ENCODE peak calls at places on chromosomes 16 and 17, in seven cellular contexts. I is anterior cingulate cortex; V is NCI-H2081; K is adrenal gland; D is AG10803; W is activated T-cell treated with anti-CD3 and anti-CD28 coated beads, Interleukin-2, amount 50 U/mL, for 4 hours; O is esophagus squamous epithelium. R is an unnamed sample.

GRCh38 chr16:87829123-87829980 is 40.0 kb downstream of the SLC7A5 start:
- DNase-seq in W (peak), D (no peak), K (no peak), O (no peak), I (no peak), V (no peak), R (no peak)

GRCh38 chr17:48612854-48613691 is 2.0 kb downstream of the HOXB8 start:
- DNase-seq in D (no peak), K (peak), O (no peak), I (no peak), V (no peak), W (no peak), R (no peak)

GRCh38 chr16:67256701-67257230 is 8.0 kb downstream of the SLC9A5 start:
- DNase-seq in I (no peak), D (no peak), K (no peak), W (no peak), O (no peak), V (no peak), R (no peak)

GRCh38 chr17:45290269-45290765 is 26.5 kb downstream of the MAP3K14 start:
- DNase-seq in I (no peak), W (no peak), K (peak), O (no peak), V (no peak), D (no peak), R (no peak)

GRCh38 chr16:57791903-57792461 is 10.3 kb downstream of the KIFC3 start:
- DNase-seq in K (no peak), W (no peak), I (no peak), D (no peak), V (no peak), O (no peak), R (no peak)

GRCh38 chr17:72267601-72268000 is 146.8 kb downstream of the SOX9 start:
- DNase-seq in O (no peak), D (no peak), W (no peak), V (peak), I (no peak), K (no peak), R (no peak)

GRCh38 chr16:48365030-48365600 is 20.1 kb downstream of the SIAH1 start:
- DNase-seq in D (no peak), K (peak), V (no peak), I (no peak), W (no peak), O (no peak), R (no peak)

GRCh38 chr17:63116228-63116627 is 150.2 kb downstream of the TANC2 start:
- DNase-seq in D (no peak), W (no peak), O (no peak), I (no peak), V (no peak), K (no peak), R (no peak)

GRCh38 chr17:72702136-72702735 is 390.3 kb downstream of the SLC39A11 start:
- DNase-seq in I (no peak), D (peak), V (no peak), W (no peak), O (no peak), K (no peak), R (peak)

GRCh38 chr16:4056161-4057105 is 59.8 kb downstream of the ADCY9 start:
- DNase-seq in D (no peak), K (no peak), O (no peak), I (no peak), W (no peak), V (no peak), R (no peak)

GRCh38 chr16:68083239-68083781 is 1.9 kb upstream of the NFATC3 start:
- DNase-seq in O (no peak), I (no peak), K (no peak), V (no peak), D (no peak), W (no peak), R (no peak)

GRCh38 chr17:4998027-4998665 is 396 bp downstream of the KIF1C start:
- DNase-seq in D (peak), I (peak), V (no peak), W (no peak), O (no peak), K (peak), R (peak)

GRCh38 chr17:74099441-74100340 is 103.8 kb upstream of the RPL38 start:
- DNase-seq in I (no peak), O (no peak), K (no peak), D (no peak), V (no peak), W (no peak), R (no peak)

GRCh38 chr17:19723967-19724366 is 7.6 kb upstream of the SLC47A2 start:
- DNase-seq in D (no peak), O (no peak), I (no peak), W (no peak), V (no peak), K (no peak), R (no peak)

GRCh38 chr17:77516902-77517301 is 376.1 kb downstream of the SEC14L1 start:
- DNase-seq in V (no peak), I (no peak), W (no peak), K (no peak), D (peak), O (no peak), R (peak)

GRCh38 chr17:49456172-49456965 is 38.7 kb upstream of the NGFR start:
- DNase-seq in I (no peak), W (no peak), V (no peak), D (peak), O (no peak), K (peak), R (peak)

GRCh38 chr17:74199306-74200092 is 4.0 kb upstream of the RPL38 start:
- DNase-seq in D (no peak), I (peak), O (no peak), K (peak), W (peak), V (peak), R (no peak)

GRCh38 chr17:46770818-46771600 is 47.5 kb downstream of the WNT3 start:
- DNase-seq in D (peak), O (no peak), V (no peak), K (no peak), W (no peak), I (no peak), R (no peak)

GRCh38 chr16:58494981-58495860 is 4.7 kb upstream of the NDRG4 start:
- DNase-seq in V (peak), W (peak), D (peak), O (no peak), K (peak), I (peak), R (peak)

R was measured in astrocyte.